ENCODE peak calls at places on chromosomes 16 and 17, in nine cellular contexts. B, A, J, O, I, W, K, G and N are unnamed samples.

GRCh38 chr17:6244796-6245195 is 174.6 kb downstream of the WSCD1 start:
- DNase-seq in B (no peak), A (no peak), J (no peak), O (no peak), I (no peak), W (no peak), K (no peak), G (no peak), N (no peak)

GRCh38 chr16:84986102-84986501 is 25.2 kb downstream of the ZDHHC7 start:
- DNase-seq in B (no peak), A (no peak), J (no peak), O (no peak), I (no peak), W (no peak), K (no peak), G (no peak), N (no peak)

GRCh38 chr16:56068816-56069215 is 122.5 kb upstream of the GNAO1 start:
- DNase-seq in B (no peak), A (no peak), J (no peak), O (no peak), I (no peak), W (no peak), K (no peak), G (no peak), N (no peak)

GRCh38 chr17:39963826-39964225 is 1.0 kb downstream of the GSDMA start:
- DNase-seq in B (no peak), A (no peak), J (peak), O (no peak), I (no peak), W (no peak), K (no peak), G (no peak), N (no peak)

GRCh38 chr17:61353211-61353610 is 46.4 kb upstream of the TBX2 start:
- DNase-seq in B (no peak), A (no peak), J (no peak), O (no peak), I (no peak), W (no peak), K (no peak), G (no peak), N (no peak)

GRCh38 chr17:16889088-16889465 is 82.8 kb downstream of the TNFRSF13B start:
- DNase-seq in B (no peak), A (no peak), J (no peak), O (no peak), I (no peak), W (no peak), K (no peak), G (no peak), N (no peak)

GRCh38 chr16:72901012-72901411 is 146.9 kb downstream of the ZFHX3 start:
- DNase-seq in B (no peak), A (no peak), J (no peak), O (no peak), I (no peak), W (no peak), K (no peak), G (no peak), N (no peak)

GRCh38 chr16:89007371-89008249 is 30.6 kb upstream of the CBFA2T3 start:
- DNase-seq in B (no peak), A (no peak), J (no peak), O (no peak), I (no peak), W (no peak), K (no peak), G (no peak), N (no peak)

GRCh38 chr17:82098939-82099765 is 1.1 kb upstream of the FASN start:
- DNase-seq in B (no peak), A (no peak), J (no peak), O (no peak), I (no peak), W (no peak), K (peak), G (no peak), N (no peak)

GRCh38 chr17:2050871-2051387 is 4.0 kb upstream of the HIC1 start:
- DNase-seq in B (no peak), A (no peak), J (no peak), O (no peak), I (no peak), W (no peak), K (no peak), G (no peak), N (no peak)

GRCh38 chr16:19655242-19655777 is 62.7 kb downstream of the KNOP1 start:
- DNase-seq in B (no peak), A (no peak), J (no peak), O (no peak), I (peak), W (no peak), K (peak), G (no peak), N (no peak)

GRCh38 chr16:49704586-49705155 is 151.2 kb downstream of the ZNF423 start:
- DNase-seq in B (no peak), A (no peak), J (no peak), O (no peak), I (no peak), W (no peak), K (no peak), G (no peak), N (no peak)

GRCh38 chr16:1876468-1876867 is 4.5 kb upstream of the MEIOB start:
- DNase-seq in B (no peak), A (no peak), J (no peak), O (no peak), I (no peak), W (no peak), K (no peak), G (no peak), N (no peak)

GRCh38 chr16:88737298-88738166 is 31.2 kb downstream of the CTU2 start:
- DNase-seq in B (peak), A (peak), J (peak), O (peak), I (no peak), W (peak), K (peak), G (no peak), N (peak)

GRCh38 chr17:8141741-8142140 is 10.5 kb downstream of the PER1 start:
- DNase-seq in B (no peak), A (no peak), J (no peak), O (no peak), I (no peak), W (no peak), K (no peak), G (no peak), N (no peak)

GRCh38 chr16:80346160-80346632 is 194.6 kb upstream of the DYNLRB2 start:
- DNase-seq in B (no peak), A (no peak), J (no peak), O (no peak), I (peak), W (no peak), K (no peak), G (no peak), N (no peak)

GRCh38 chr17:40480501-40481003 is 20.9 kb downstream of the TNS4 start:
- DNase-seq in B (no peak), A (no peak), J (peak), O (peak), I (no peak), W (peak), K (no peak), G (no peak), N (no peak)

GRCh38 chr17:65360961-65361552 is 200.4 kb downstream of the AXIN2 start:
- DNase-seq in B (no peak), A (no peak), J (no peak), O (no peak), I (no peak), W (no peak), K (no peak), G (no peak), N (no peak)

GRCh38 chr17:50633683-50634082 is 998 bp upstream of the ABCC3 start:
- DNase-seq in B (no peak), A (no peak), J (no peak), O (no peak), I (no peak), W (no peak), K (no peak), G (no peak), N (no peak)

GRCh38 chr17:42744283-42744805 is 496 bp downstream of the EZH1 start:
- DNase-seq in B (peak), A (no peak), J (no peak), O (no peak), I (no peak), W (no peak), K (peak), G (no peak), N (peak)

GRCh38 chr17:50649042-50649908 is 14.6 kb downstream of the ABCC3 start:
- DNase-seq in B (no peak), A (no peak), J (no peak), O (no peak), I (no peak), W (no peak), K (no peak), G (no peak), N (no peak)

GRCh38 chr17:56023851-56024250 is 129.4 kb upstream of the ANKFN1 start:
- DNase-seq in B (no peak), A (no peak), J (no peak), O (no peak), I (no peak), W (no peak), K (no peak), G (no peak), N (no peak)

GRCh38 chr16:58271589-58271988 is 23.2 kb downstream of the PRSS54 start:
- DNase-seq in B (no peak), A (no peak), J (no peak), O (no peak), I (no peak), W (no peak), K (no peak), G (no peak), N (no peak)

GRCh38 chr17:72387487-72387886 is 266.7 kb downstream of the SOX9 start:
- DNase-seq in B (no peak), A (no peak), J (no peak), O (no peak), I (peak), W (no peak), K (no peak), G (no peak), N (no peak)

GRCh38 chr17:76260220-76260619 is 4.9 kb upstream of the UBALD2 start:
- DNase-seq in B (no peak), A (no peak), J (no peak), O (no peak), I (no peak), W (no peak), K (no peak), G (no peak), N (no peak)

GRCh38 chr17:332023-332422 is 20.6 kb downstream of the RPH3AL start:
- DNase-seq in B (no peak), A (no peak), J (no peak), O (no peak), I (no peak), W (no peak), K (no peak), G (no peak), N (no peak)

GRCh38 chr17:63550816-63551639 is 751 bp downstream of the DCAF7 start:
- DNase-seq in B (no peak), A (no peak), J (no peak), O (no peak), I (no peak), W (no peak), K (peak), G (no peak), N (no peak)

GRCh38 chr17:31754239-31754945 is 104.7 kb downstream of the COPRS start:
- DNase-seq in B (no peak), A (no peak), J (no peak), O (no peak), I (no peak), W (no peak), K (no peak), G (no peak), N (no peak)

GRCh38 chr16:84308120-84308519 is 13.4 kb downstream of the WFDC1 start:
- DNase-seq in B (peak), A (peak), J (no peak), O (no peak), I (no peak), W (no peak), K (no peak), G (no peak), N (peak)

GRCh38 chr16:28930652-28931051 is 1.1 kb upstream of the CD19 start:
- DNase-seq in B (no peak), A (no peak), J (no peak), O (peak), I (no peak), W (no peak), K (no peak), G (no peak), N (no peak)

GRCh38 chr17:44350733-44351226 is 5.7 kb downstream of the GRN start:
- DNase-seq in B (peak), A (peak), J (peak), O (peak), I (peak), W (peak), K (peak), G (no peak), N (peak)